ENCODE peak calls at places on chromosomes 6 and 20, in six cellular contexts. One of them, this sample, is unnamed.

GRCh38 chr6:12585497-12585958 is 131.0 kb upstream of the PHACTR1 start:
- DNase-seq in activated CD8-positive, alpha-beta memory T cell treated with anti-CD3 and anti-CD28 coated beads, Interleukin-2, amount 10 ng/mL, durations not matched to agents 7 days and 5 days: no peak
- DNase-seq in NCI-H1092: no peak
- DNase-seq in colonic mucosa: no peak
- DNase-seq in activated CD8-positive, alpha-beta T cell treated with anti-CD3 and anti-CD28 coated beads for 36 hours: no peak
- DNase-seq in stimulated activated CD4-positive, alpha-beta T cell treated with anti-CD3 and anti-CD28 coated beads, Interleukin-1b, Interleukin-23, amount 100 ng/mL, for 4 hours: no peak
- DNase-seq in this sample: no peak

GRCh38 chr20:38343107-38343797 is 3.0 kb upstream of the LBP start:
- DNase-seq in activated CD8-positive, alpha-beta memory T cell treated with anti-CD3 and anti-CD28 coated beads, Interleukin-2, amount 10 ng/mL, durations not matched to agents 7 days and 5 days: no peak
- DNase-seq in NCI-H1092: no peak
- DNase-seq in colonic mucosa: peak; percentile 79
- DNase-seq in activated CD8-positive, alpha-beta T cell treated with anti-CD3 and anti-CD28 coated beads for 36 hours: no peak
- DNase-seq in stimulated activated CD4-positive, alpha-beta T cell treated with anti-CD3 and anti-CD28 coated beads, Interleukin-1b, Interleukin-23, amount 100 ng/mL, for 4 hours: no peak
- DNase-seq in this sample: peak; percentile 73

GRCh38 chr6:46719099-46719498 is 16.1 kb downstream of the PLA2G7 start:
- DNase-seq in activated CD8-positive, alpha-beta memory T cell treated with anti-CD3 and anti-CD28 coated beads, Interleukin-2, amount 10 ng/mL, durations not matched to agents 7 days and 5 days: no peak
- DNase-seq in NCI-H1092: no peak
- DNase-seq in colonic mucosa: no peak
- DNase-seq in activated CD8-positive, alpha-beta T cell treated with anti-CD3 and anti-CD28 coated beads for 36 hours: no peak
- DNase-seq in stimulated activated CD4-positive, alpha-beta T cell treated with anti-CD3 and anti-CD28 coated beads, Interleukin-1b, Interleukin-23, amount 100 ng/mL, for 4 hours: no peak
- DNase-seq in this sample: peak; percentile 67

GRCh38 chr20:9306521-9306920 is 207.9 kb upstream of the LAMP5 start:
- DNase-seq in activated CD8-positive, alpha-beta memory T cell treated with anti-CD3 and anti-CD28 coated beads, Interleukin-2, amount 10 ng/mL, durations not matched to agents 7 days and 5 days: no peak
- DNase-seq in NCI-H1092: no peak
- DNase-seq in colonic mucosa: no peak
- DNase-seq in activated CD8-positive, alpha-beta T cell treated with anti-CD3 and anti-CD28 coated beads for 36 hours: no peak
- DNase-seq in stimulated activated CD4-positive, alpha-beta T cell treated with anti-CD3 and anti-CD28 coated beads, Interleukin-1b, Interleukin-23, amount 100 ng/mL, for 4 hours: no peak
- DNase-seq in this sample: no peak

GRCh38 chr6:151681426-151682059 is 125.9 kb upstream of the ESR1 start:
- DNase-seq in activated CD8-positive, alpha-beta memory T cell treated with anti-CD3 and anti-CD28 coated beads, Interleukin-2, amount 10 ng/mL, durations not matched to agents 7 days and 5 days: no peak
- DNase-seq in NCI-H1092: no peak
- DNase-seq in colonic mucosa: no peak
- DNase-seq in activated CD8-positive, alpha-beta T cell treated with anti-CD3 and anti-CD28 coated beads for 36 hours: peak; percentile 43
- DNase-seq in stimulated activated CD4-positive, alpha-beta T cell treated with anti-CD3 and anti-CD28 coated beads, Interleukin-1b, Interleukin-23, amount 100 ng/mL, for 4 hours: no peak
- DNase-seq in this sample: no peak

GRCh38 chr20:22582960-22583772 is 1.2 kb downstream of the FOXA2 start:
- DNase-seq in activated CD8-positive, alpha-beta memory T cell treated with anti-CD3 and anti-CD28 coated beads, Interleukin-2, amount 10 ng/mL, durations not matched to agents 7 days and 5 days: no peak
- DNase-seq in NCI-H1092: peak; percentile 23
- DNase-seq in colonic mucosa: no peak
- DNase-seq in activated CD8-positive, alpha-beta T cell treated with anti-CD3 and anti-CD28 coated beads for 36 hours: no peak
- DNase-seq in stimulated activated CD4-positive, alpha-beta T cell treated with anti-CD3 and anti-CD28 coated beads, Interleukin-1b, Interleukin-23, amount 100 ng/mL, for 4 hours: no peak
- DNase-seq in this sample: no peak

GRCh38 chr20:3042621-3043020 is 801 bp upstream of the GNRH2 start:
- DNase-seq in activated CD8-positive, alpha-beta memory T cell treated with anti-CD3 and anti-CD28 coated beads, Interleukin-2, amount 10 ng/mL, durations not matched to agents 7 days and 5 days: no peak
- DNase-seq in NCI-H1092: no peak
- DNase-seq in colonic mucosa: no peak
- DNase-seq in activated CD8-positive, alpha-beta T cell treated with anti-CD3 and anti-CD28 coated beads for 36 hours: no peak
- DNase-seq in stimulated activated CD4-positive, alpha-beta T cell treated with anti-CD3 and anti-CD28 coated beads, Interleukin-1b, Interleukin-23, amount 100 ng/mL, for 4 hours: no peak
- DNase-seq in this sample: no peak

GRCh38 chr20:22333885-22334545 is 250.4 kb downstream of the FOXA2 start:
- DNase-seq in activated CD8-positive, alpha-beta memory T cell treated with anti-CD3 and anti-CD28 coated beads, Interleukin-2, amount 10 ng/mL, durations not matched to agents 7 days and 5 days: peak; percentile 46
- DNase-seq in NCI-H1092: peak; percentile 64
- DNase-seq in colonic mucosa: peak; percentile 56
- DNase-seq in activated CD8-positive, alpha-beta T cell treated with anti-CD3 and anti-CD28 coated beads for 36 hours: peak; percentile 51
- DNase-seq in stimulated activated CD4-positive, alpha-beta T cell treated with anti-CD3 and anti-CD28 coated beads, Interleukin-1b, Interleukin-23, amount 100 ng/mL, for 4 hours: no peak
- DNase-seq in this sample: peak; percentile 51

GRCh38 chr6:134152767-134153485 is 100.5 kb upstream of the SLC2A12 start:
- DNase-seq in activated CD8-positive, alpha-beta memory T cell treated with anti-CD3 and anti-CD28 coated beads, Interleukin-2, amount 10 ng/mL, durations not matched to agents 7 days and 5 days: no peak
- DNase-seq in NCI-H1092: no peak
- DNase-seq in colonic mucosa: no peak
- DNase-seq in activated CD8-positive, alpha-beta T cell treated with anti-CD3 and anti-CD28 coated beads for 36 hours: no peak
- DNase-seq in stimulated activated CD4-positive, alpha-beta T cell treated with anti-CD3 and anti-CD28 coated beads, Interleukin-1b, Interleukin-23, amount 100 ng/mL, for 4 hours: no peak
- DNase-seq in this sample: peak; percentile 62

GRCh38 chr6:89369009-89369408 is 16.5 kb upstream of the UBE2J1 start:
- DNase-seq in activated CD8-positive, alpha-beta memory T cell treated with anti-CD3 and anti-CD28 coated beads, Interleukin-2, amount 10 ng/mL, durations not matched to agents 7 days and 5 days: no peak
- DNase-seq in NCI-H1092: no peak
- DNase-seq in colonic mucosa: peak; percentile 46
- DNase-seq in activated CD8-positive, alpha-beta T cell treated with anti-CD3 and anti-CD28 coated beads for 36 hours: no peak
- DNase-seq in stimulated activated CD4-positive, alpha-beta T cell treated with anti-CD3 and anti-CD28 coated beads, Interleukin-1b, Interleukin-23, amount 100 ng/mL, for 4 hours: no peak
- DNase-seq in this sample: peak; percentile 56

GRCh38 chr6:125512621-125513020 is 210.9 kb upstream of the HDDC2 start:
- DNase-seq in activated CD8-positive, alpha-beta memory T cell treated with anti-CD3 and anti-CD28 coated beads, Interleukin-2, amount 10 ng/mL, durations not matched to agents 7 days and 5 days: no peak
- DNase-seq in NCI-H1092: no peak
- DNase-seq in colonic mucosa: no peak
- DNase-seq in activated CD8-positive, alpha-beta T cell treated with anti-CD3 and anti-CD28 coated beads for 36 hours: peak; percentile 12
- DNase-seq in stimulated activated CD4-positive, alpha-beta T cell treated with anti-CD3 and anti-CD28 coated beads, Interleukin-1b, Interleukin-23, amount 100 ng/mL, for 4 hours: no peak
- DNase-seq in this sample: no peak

GRCh38 chr20:16066571-16066970 is 506.7 kb downstream of the KIF16B start:
- DNase-seq in activated CD8-positive, alpha-beta memory T cell treated with anti-CD3 and anti-CD28 coated beads, Interleukin-2, amount 10 ng/mL, durations not matched to agents 7 days and 5 days: no peak
- DNase-seq in NCI-H1092: no peak
- DNase-seq in colonic mucosa: no peak
- DNase-seq in activated CD8-positive, alpha-beta T cell treated with anti-CD3 and anti-CD28 coated beads for 36 hours: no peak
- DNase-seq in stimulated activated CD4-positive, alpha-beta T cell treated with anti-CD3 and anti-CD28 coated beads, Interleukin-1b, Interleukin-23, amount 100 ng/mL, for 4 hours: no peak
- DNase-seq in this sample: no peak

GRCh38 chr6:80186082-80186481 is 79.6 kb downstream of the BCKDHB start:
- DNase-seq in activated CD8-positive, alpha-beta memory T cell treated with anti-CD3 and anti-CD28 coated beads, Interleukin-2, amount 10 ng/mL, durations not matched to agents 7 days and 5 days: no peak
- DNase-seq in NCI-H1092: no peak
- DNase-seq in colonic mucosa: no peak
- DNase-seq in activated CD8-positive, alpha-beta T cell treated with anti-CD3 and anti-CD28 coated beads for 36 hours: no peak
- DNase-seq in stimulated activated CD4-positive, alpha-beta T cell treated with anti-CD3 and anti-CD28 coated beads, Interleukin-1b, Interleukin-23, amount 100 ng/mL, for 4 hours: no peak
- DNase-seq in this sample: no peak

GRCh38 chr20:4563534-4563933 is 158.2 kb upstream of the PRND start:
- DNase-seq in activated CD8-positive, alpha-beta memory T cell treated with anti-CD3 and anti-CD28 coated beads, Interleukin-2, amount 10 ng/mL, durations not matched to agents 7 days and 5 days: no peak
- DNase-seq in NCI-H1092: no peak
- DNase-seq in colonic mucosa: no peak
- DNase-seq in activated CD8-positive, alpha-beta T cell treated with anti-CD3 and anti-CD28 coated beads for 36 hours: peak; percentile 45
- DNase-seq in stimulated activated CD4-positive, alpha-beta T cell treated with anti-CD3 and anti-CD28 coated beads, Interleukin-1b, Interleukin-23, amount 100 ng/mL, for 4 hours: no peak
- DNase-seq in this sample: peak; percentile 22

GRCh38 chr6:56450882-56451739 is 191.6 kb downstream of the DST start:
- DNase-seq in activated CD8-positive, alpha-beta memory T cell treated with anti-CD3 and anti-CD28 coated beads, Interleukin-2, amount 10 ng/mL, durations not matched to agents 7 days and 5 days: no peak
- DNase-seq in NCI-H1092: no peak
- DNase-seq in colonic mucosa: peak; percentile 23
- DNase-seq in activated CD8-positive, alpha-beta T cell treated with anti-CD3 and anti-CD28 coated beads for 36 hours: no peak
- DNase-seq in stimulated activated CD4-positive, alpha-beta T cell treated with anti-CD3 and anti-CD28 coated beads, Interleukin-1b, Interleukin-23, amount 100 ng/mL, for 4 hours: no peak
- DNase-seq in this sample: no peak

GRCh38 chr20:25493137-25493536 is 85.7 kb downstream of the GINS1 start:
- DNase-seq in activated CD8-positive, alpha-beta memory T cell treated with anti-CD3 and anti-CD28 coated beads, Interleukin-2, amount 10 ng/mL, durations not matched to agents 7 days and 5 days: no peak
- DNase-seq in NCI-H1092: no peak
- DNase-seq in colonic mucosa: no peak
- DNase-seq in activated CD8-positive, alpha-beta T cell treated with anti-CD3 and anti-CD28 coated beads for 36 hours: no peak
- DNase-seq in stimulated activated CD4-positive, alpha-beta T cell treated with anti-CD3 and anti-CD28 coated beads, Interleukin-1b, Interleukin-23, amount 100 ng/mL, for 4 hours: no peak
- DNase-seq in this sample: no peak

GRCh38 chr20:53434662-53435061 is 159.0 kb downstream of the ZNF217 start:
- DNase-seq in activated CD8-positive, alpha-beta memory T cell treated with anti-CD3 and anti-CD28 coated beads, Interleukin-2, amount 10 ng/mL, durations not matched to agents 7 days and 5 days: no peak
- DNase-seq in NCI-H1092: peak; percentile 38
- DNase-seq in colonic mucosa: no peak
- DNase-seq in activated CD8-positive, alpha-beta T cell treated with anti-CD3 and anti-CD28 coated beads for 36 hours: no peak
- DNase-seq in stimulated activated CD4-positive, alpha-beta T cell treated with anti-CD3 and anti-CD28 coated beads, Interleukin-1b, Interleukin-23, amount 100 ng/mL, for 4 hours: no peak
- DNase-seq in this sample: no peak

GRCh38 chr20:15033269-15033668 is 695.9 kb upstream of the FLRT3 start:
- DNase-seq in activated CD8-positive, alpha-beta memory T cell treated with anti-CD3 and anti-CD28 coated beads, Interleukin-2, amount 10 ng/mL, durations not matched to agents 7 days and 5 days: no peak
- DNase-seq in NCI-H1092: no peak
- DNase-seq in colonic mucosa: no peak
- DNase-seq in activated CD8-positive, alpha-beta T cell treated with anti-CD3 and anti-CD28 coated beads for 36 hours: no peak
- DNase-seq in stimulated activated CD4-positive, alpha-beta T cell treated with anti-CD3 and anti-CD28 coated beads, Interleukin-1b, Interleukin-23, amount 100 ng/mL, for 4 hours: no peak
- DNase-seq in this sample: no peak

GRCh38 chr20:61500791-61501321 is 248.8 kb downstream of the CDH4 start:
- DNase-seq in activated CD8-positive, alpha-beta memory T cell treated with anti-CD3 and anti-CD28 coated beads, Interleukin-2, amount 10 ng/mL, durations not matched to agents 7 days and 5 days: no peak
- DNase-seq in NCI-H1092: no peak
- DNase-seq in colonic mucosa: no peak
- DNase-seq in activated CD8-positive, alpha-beta T cell treated with anti-CD3 and anti-CD28 coated beads for 36 hours: peak; percentile 24
- DNase-seq in stimulated activated CD4-positive, alpha-beta T cell treated with anti-CD3 and anti-CD28 coated beads, Interleukin-1b, Interleukin-23, amount 100 ng/mL, for 4 hours: no peak
- DNase-seq in this sample: no peak

GRCh38 chr20:32859961-32860360 is 1.2 kb downstream of the EFCAB8 start:
- DNase-seq in activated CD8-positive, alpha-beta memory T cell treated with anti-CD3 and anti-CD28 coated beads, Interleukin-2, amount 10 ng/mL, durations not matched to agents 7 days and 5 days: no peak
- DNase-seq in NCI-H1092: no peak
- DNase-seq in colonic mucosa: no peak
- DNase-seq in activated CD8-positive, alpha-beta T cell treated with anti-CD3 and anti-CD28 coated beads for 36 hours: no peak
- DNase-seq in stimulated activated CD4-positive, alpha-beta T cell treated with anti-CD3 and anti-CD28 coated beads, Interleukin-1b, Interleukin-23, amount 100 ng/mL, for 4 hours: no peak
- DNase-seq in this sample: no peak

GRCh38 chr6:69942485-69942884 is 76.1 kb downstream of the COL19A1 start:
- DNase-seq in activated CD8-positive, alpha-beta memory T cell treated with anti-CD3 and anti-CD28 coated beads, Interleukin-2, amount 10 ng/mL, durations not matched to agents 7 days and 5 days: no peak
- DNase-seq in NCI-H1092: no peak
- DNase-seq in colonic mucosa: no peak
- DNase-seq in activated CD8-positive, alpha-beta T cell treated with anti-CD3 and anti-CD28 coated beads for 36 hours: no peak
- DNase-seq in stimulated activated CD4-positive, alpha-beta T cell treated with anti-CD3 and anti-CD28 coated beads, Interleukin-1b, Interleukin-23, amount 100 ng/mL, for 4 hours: no peak
- DNase-seq in this sample: no peak

GRCh38 chr6:1619106-1619665 is 9.5 kb downstream of the FOXC1 start:
- DNase-seq in activated CD8-positive, alpha-beta memory T cell treated with anti-CD3 and anti-CD28 coated beads, Interleukin-2, amount 10 ng/mL, durations not matched to agents 7 days and 5 days: no peak
- DNase-seq in NCI-H1092: no peak
- DNase-seq in colonic mucosa: no peak
- DNase-seq in activated CD8-positive, alpha-beta T cell treated with anti-CD3 and anti-CD28 coated beads for 36 hours: no peak
- DNase-seq in stimulated activated CD4-positive, alpha-beta T cell treated with anti-CD3 and anti-CD28 coated beads, Interleukin-1b, Interleukin-23, amount 100 ng/mL, for 4 hours: no peak
- DNase-seq in this sample: no peak

GRCh38 chr6:99485395-99485773 is 29.8 kb downstream of the USP45 start:
- DNase-seq in activated CD8-positive, alpha-beta memory T cell treated with anti-CD3 and anti-CD28 coated beads, Interleukin-2, amount 10 ng/mL, durations not matched to agents 7 days and 5 days: no peak
- DNase-seq in NCI-H1092: no peak
- DNase-seq in colonic mucosa: no peak
- DNase-seq in activated CD8-positive, alpha-beta T cell treated with anti-CD3 and anti-CD28 coated beads for 36 hours: no peak
- DNase-seq in stimulated activated CD4-positive, alpha-beta T cell treated with anti-CD3 and anti-CD28 coated beads, Interleukin-1b, Interleukin-23, amount 100 ng/mL, for 4 hours: no peak
- DNase-seq in this sample: no peak

GRCh38 chr6:150016324-150017185 is 8.8 kb downstream of the RAET1L start:
- DNase-seq in activated CD8-positive, alpha-beta memory T cell treated with anti-CD3 and anti-CD28 coated beads, Interleukin-2, amount 10 ng/mL, durations not matched to agents 7 days and 5 days: peak; percentile 67
- DNase-seq in NCI-H1092: peak; percentile 67
- DNase-seq in colonic mucosa: peak; percentile 65
- DNase-seq in activated CD8-positive, alpha-beta T cell treated with anti-CD3 and anti-CD28 coated beads for 36 hours: peak; percentile 65
- DNase-seq in stimulated activated CD4-positive, alpha-beta T cell treated with anti-CD3 and anti-CD28 coated beads, Interleukin-1b, Interleukin-23, amount 100 ng/mL, for 4 hours: peak; percentile 59
- DNase-seq in this sample: peak; percentile 78